ENCODE peak calls at places on chromosomes 12 and 14, in ten cellular contexts. M, G, P, S, N, V, F, J, Q and Y are unnamed samples.
A peak's percentile ranks its signal among the peaks of the same experiment; 100 is the strongest.

GRCh38 chr14:102492523-102492910 is 17.1 kb downstream of the ANKRD9 start:
- DNase-seq in J (no peak), P (no peak), M (no peak), Q (no peak), V (no peak), N (peak; percentile 37), G (no peak), S (peak; percentile 47), F (no peak), Y (no peak)

GRCh38 chr12:64889434-64890216 is 65.2 kb downstream of the TBC1D30 start:
- DNase-seq in J (peak; percentile 11), M (no peak), Q (no peak), P (no peak), G (no peak), V (no peak), S (no peak), N (no peak), F (no peak), Y (no peak)

GRCh38 chr12:23361971-23362370 is 587.5 kb downstream of the SOX5 start:
- DNase-seq in P (no peak), Q (no peak), F (no peak), M (no peak), N (no peak), J (no peak), S (no peak), V (no peak), G (no peak), Y (no peak)

GRCh38 chr14:55645845-55646832 is 66.1 kb downstream of the KTN1 start:
- DNase-seq in P (no peak), F (no peak), J (no peak), M (no peak), G (no peak), N (no peak), V (no peak), Q (no peak), S (no peak), Y (no peak)

GRCh38 chr14:67461341-67461985 is 27.1 kb downstream of the TMEM229B start:
- DNase-seq in J (peak; percentile 27), F (no peak), S (no peak), P (no peak), M (no peak), G (no peak), Q (peak; percentile 47), N (no peak), V (peak; percentile 9), Y (peak; percentile 71)

GRCh38 chr14:99541677-99542470 is 60.7 kb downstream of the CCNK start:
- DNase-seq in V (no peak), S (no peak), P (no peak), M (no peak), J (no peak), Q (no peak), N (no peak), F (no peak), G (no peak), Y (no peak)

GRCh38 chr14:52694761-52695480 is 437 bp downstream of the ERO1A start:
- DNase-seq in J (peak; percentile 49), G (no peak), V (peak; percentile 16), N (no peak), M (peak; percentile 13), P (peak; percentile 51), Q (peak; percentile 72), S (peak; percentile 74), F (peak; percentile 73), Y (no peak)

GRCh38 chr12:12685305-12685704 is 10.7 kb downstream of the GPR19 start:
- DNase-seq in N (no peak), Q (no peak), F (no peak), V (no peak), G (no peak), S (no peak), J (no peak), M (no peak), P (no peak), Y (no peak)

GRCh38 chr12:127293507-127294310 is 973.3 kb upstream of the TMEM132C start:
- DNase-seq in S (no peak), F (peak; percentile 40), N (peak; percentile 40), P (peak; percentile 42), J (peak; percentile 33), M (peak; percentile 66), G (peak; percentile 25), Q (peak; percentile 89), V (peak; percentile 71), Y (no peak)

GRCh38 chr14:99410019-99410418 is 70.6 kb downstream of the SETD3 start:
- DNase-seq in J (no peak), Q (no peak), P (no peak), F (no peak), N (no peak), S (no peak), G (no peak), M (no peak), V (no peak), Y (no peak)

GRCh38 chr14:92985521-92985920 is 62.6 kb downstream of the CHGA start:
- DNase-seq in G (no peak), M (no peak), S (no peak), P (no peak), N (peak; percentile 33), V (no peak), F (no peak), Q (no peak), J (no peak), Y (no peak)

GRCh38 chr12:113070117-113070906 is 13.8 kb downstream of the DTX1 start:
- DNase-seq in Q (no peak), M (no peak), G (no peak), V (no peak), J (no peak), S (no peak), P (peak; percentile 42), F (no peak), N (no peak), Y (no peak)

GRCh38 chr14:77043984-77044485 is 15.5 kb upstream of the IRF2BPL start:
- DNase-seq in F (no peak), S (no peak), P (no peak), N (peak; percentile 53), V (no peak), Q (peak; percentile 31), J (no peak), M (no peak), G (no peak), Y (no peak)

GRCh38 chr12:1616233-1617066 is 12.6 kb upstream of the WNT5B start:
- DNase-seq in V (no peak), F (peak; percentile 42), Q (no peak), M (no peak), G (no peak), S (no peak), J (no peak), P (no peak), N (no peak), Y (peak; percentile 62)

DNA sequence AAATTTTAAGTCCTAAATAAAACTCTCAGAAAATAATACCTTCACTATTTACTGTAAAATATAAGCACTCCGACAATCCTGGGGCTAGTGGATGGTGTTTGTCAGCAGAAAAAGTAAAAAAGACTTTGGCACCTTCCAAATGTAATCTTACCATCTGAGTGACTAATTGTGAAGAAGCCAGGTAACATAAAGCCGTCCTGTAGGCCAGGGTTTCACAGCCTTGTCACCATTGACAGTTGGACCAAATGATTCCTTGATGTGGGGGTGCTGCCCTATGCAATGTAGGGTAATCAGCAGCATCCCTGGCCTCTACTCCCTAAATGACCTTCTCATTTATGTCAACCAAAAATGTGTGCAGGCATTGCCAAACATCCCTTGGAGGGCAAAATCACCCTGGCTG is 87.2 kb downstream of the CAPZA3 start:
- DNase-seq in V (no peak), S (no peak), Q (no peak), G (no peak), N (no peak), F (no peak), J (no peak), P (no peak), M (no peak), Y (no peak)
- H3K27ac ChIP-seq in V (no peak overlapping the region), S (no peak overlapping the region), Q (no peak overlapping the region), G (no peak overlapping the region), N (no peak overlapping the region), F (no peak overlapping the region), J (no peak overlapping the region), P (no peak overlapping the region), M (no peak overlapping the region), Y (no peak overlapping the region)

DNA sequence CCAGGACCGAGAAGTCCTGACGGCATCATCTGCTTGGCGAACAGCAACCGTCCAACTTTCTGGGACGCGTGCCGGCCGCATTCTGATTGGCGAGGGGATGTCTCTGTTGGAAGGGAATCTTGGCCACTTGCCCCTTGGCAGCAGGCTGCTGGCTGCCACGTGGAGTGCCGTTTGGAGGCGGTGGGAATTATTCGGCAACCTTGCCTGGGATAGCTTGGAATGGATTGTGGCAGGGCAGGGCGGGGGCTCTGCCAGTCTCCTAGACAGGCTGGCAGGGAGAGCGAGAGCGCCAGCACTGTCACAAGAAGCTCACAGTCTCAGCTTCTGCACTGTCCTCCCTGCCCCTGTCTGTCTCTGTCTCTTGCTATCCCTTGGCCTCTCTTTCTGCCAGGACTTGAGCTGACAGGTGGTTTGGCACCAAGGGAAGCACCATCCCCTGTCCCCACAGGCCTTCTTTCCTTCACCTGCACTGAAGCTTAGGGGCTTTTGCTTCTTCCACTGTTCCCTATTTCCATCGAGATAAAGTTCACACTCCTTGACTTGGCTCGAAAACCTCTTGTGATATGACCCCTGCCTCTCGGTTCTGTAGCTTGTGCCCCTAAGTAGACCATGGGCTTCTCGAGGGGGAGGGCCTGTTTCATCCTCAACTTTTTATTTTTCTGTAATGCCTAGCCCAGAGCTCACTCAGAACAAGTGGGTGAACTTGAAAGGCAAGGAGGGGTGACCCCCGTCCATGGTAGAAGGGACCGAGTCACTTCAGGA is 201.9 kb downstream of the PHETA1 start:
- DNase-seq in M (no peak), G (peak; percentile 37), F (no peak), S (no peak), J (no peak), N (no peak), P (no peak), V (no peak), Q (no peak), Y (no peak)
- H3K27me3 ChIP-seq in M (peaks cover 75% of the 10 kb centered on the region), G (no peaks in the 10 kb centered on the region), F (no peaks in the 10 kb centered on the region), S (no peaks in the 10 kb centered on the region), J (no peaks in the 10 kb centered on the region), N (no peaks in the 10 kb centered on the region), P (no peaks in the 10 kb centered on the region), V (no peaks in the 10 kb centered on the region), Q (peaks cover 8% of the 10 kb centered on the region), Y (peaks cover 2% of the 10 kb centered on the region)

GRCh38 chr12:6333029-6333428 is 8.8 kb downstream of the TNFRSF1A start:
- DNase-seq in N (no peak), G (no peak), F (peak; percentile 76), S (no peak), J (no peak), M (no peak), P (no peak), Q (no peak), V (no peak), Y (no peak)
- H3K27ac ChIP-seq in N (no peak overlapping the region), G (peak overlapping the region; percentile 11), F (peak overlapping the region; percentile 98), S (no peak overlapping the region), J (peak overlapping the region; percentile 94), M (no peak overlapping the region), P (peak overlapping the region; percentile 71), Q (peak overlapping the region; percentile 100), V (peak overlapping the region; percentile 94), Y (peak overlapping the region; percentile 24)

DNA sequence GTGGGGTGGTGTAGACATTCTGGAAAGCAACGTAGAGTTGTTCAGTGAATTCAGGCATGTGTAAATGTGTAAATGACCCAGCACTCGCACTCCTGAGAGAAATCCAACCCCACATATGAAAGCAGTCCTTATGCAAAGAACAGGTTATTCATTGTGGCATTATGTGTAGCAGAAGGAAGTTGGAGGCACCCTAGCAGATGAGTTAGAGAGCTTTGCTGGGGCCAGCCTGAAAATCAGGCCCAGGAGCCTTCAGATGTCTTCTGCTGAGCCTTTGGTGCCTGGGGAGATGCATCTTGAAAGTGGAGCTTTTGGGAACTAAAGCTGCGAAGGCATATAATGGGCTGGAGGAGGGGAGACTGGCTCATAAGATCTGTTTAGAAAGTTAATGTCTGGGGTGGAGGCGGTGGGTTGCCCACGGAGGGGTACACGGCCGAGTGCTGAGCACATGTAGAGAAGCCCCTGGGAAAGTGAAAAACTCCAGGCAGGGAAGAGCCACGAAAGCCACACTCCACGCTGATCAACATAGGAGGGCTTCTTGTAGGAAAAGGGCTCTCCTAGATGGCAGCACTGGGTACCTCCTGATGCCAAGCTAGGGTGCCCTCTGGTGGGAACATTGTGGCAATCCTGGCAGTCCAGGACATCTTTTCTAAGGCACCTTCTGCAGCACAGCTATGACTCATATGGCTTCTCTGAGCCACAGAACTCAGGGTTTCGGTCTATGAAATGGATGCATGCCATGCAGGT is 6.1 kb upstream of the KRT83 start:
- DNase-seq in P (peak; percentile 84), S (peak; percentile 91), V (peak; percentile 85), N (no peak), G (peak; percentile 82), J (peak; percentile 91), M (peak; percentile 34), Q (peak; percentile 94), F (peak; percentile 86), Y (peak; percentile 87)
- H3K27me3 ChIP-seq in P (no peaks in the 10 kb centered on the region), S (no peaks in the 10 kb centered on the region), V (no peaks in the 10 kb centered on the region), N (no peaks in the 10 kb centered on the region), G (no peaks in the 10 kb centered on the region), J (peaks cover 55% of the 10 kb centered on the region), M (peaks cover 31% of the 10 kb centered on the region), Q (peaks cover 8% of the 10 kb centered on the region), F (no peaks in the 10 kb centered on the region), Y (no peaks in the 10 kb centered on the region)